ENCODE peak calls at places on chromosomes 11 and 22, in four cellular contexts. L is ACHN, D is RPMI7951, M is posterior cingulate gyrus. W is an unnamed sample.

GRCh38 chr11:41533761-41534160 is 74.3 kb upstream of the LRRC4C start:
- DNase-seq in M (no peak), L (no peak), D (no peak), W (no peak)

GRCh38 chr11:37721485-37721884 is 1123.4 kb upstream of the RAG2 start:
- DNase-seq in L (no peak), D (no peak), M (no peak), W (no peak)

GRCh38 chr11:88415495-88415894 is 78.0 kb upstream of the CTSC start:
- DNase-seq in M (no peak), L (no peak), D (no peak), W (no peak)

GRCh38 chr11:75762885-75763284 is 5.7 kb upstream of the DGAT2 start:
- DNase-seq in M (no peak), L (no peak), D (no peak), W (no peak)

GRCh38 chr11:130653838-130654601 is 205.6 kb downstream of the ADAMTS15 start:
- DNase-seq in D (no peak), L (peak), M (no peak), W (no peak)

GRCh38 chr11:65743928-65744698 is 23.5 kb upstream of the RNASEH2C start:
- DNase-seq in D (peak), M (no peak), L (peak), W (no peak)

GRCh38 chr11:105861225-105861624 is 160.8 kb downstream of the MSANTD4 start:
- DNase-seq in L (peak), M (no peak), D (no peak), W (no peak)

GRCh38 chr11:44627911-44628729 is 62.7 kb downstream of the CD82 start:
- DNase-seq in L (no peak), M (peak), D (peak), W (no peak)

GRCh38 chr11:68213555-68214172 is 568 bp upstream of the KMT5B start:
- DNase-seq in M (peak), L (peak), D (peak), W (no peak)

GRCh38 chr11:86698634-86699033 is 26.2 kb upstream of the ME3 start:
- DNase-seq in D (peak), L (no peak), M (no peak), W (no peak)

GRCh38 chr22:23093090-23093788 is 22.9 kb downstream of the GNAZ start:
- DNase-seq in M (no peak), L (no peak), D (no peak), W (no peak)

GRCh38 chr22:37018815-37019308 is 385 bp downstream of the TST start:
- DNase-seq in M (no peak), D (peak), L (no peak), W (no peak)

GRCh38 chr11:126113515-126113957 is 50.9 kb upstream of the CDON start:
- DNase-seq in M (no peak), D (peak), L (peak), W (no peak)

GRCh38 chr11:78261367-78261766 is 72.6 kb downstream of the USP35 start:
- DNase-seq in L (no peak), M (no peak), D (no peak), W (no peak)

GRCh38 chr11:106668147-106668546 is 350.1 kb downstream of the GUCY1A2 start:
- DNase-seq in M (no peak), L (no peak), D (peak), W (no peak)

GRCh38 chr11:12377824-12378593 is 638 bp downstream of the PARVA start:
- DNase-seq in M (peak), L (peak), D (peak), W (no peak)

GRCh38 chr11:62324738-62325556 is 12.3 kb upstream of the ASRGL1 start:
- DNase-seq in L (peak), D (peak), M (no peak), W (no peak)

GRCh38 chr11:8026982-8027381 is 39.8 kb downstream of the EIF3F start:
- DNase-seq in L (no peak), D (no peak), M (no peak), W (no peak)

GRCh38 chr11:11263238-11264030 is 89.6 kb downstream of the CSNK2A3 start:
- DNase-seq in L (no peak), D (peak), M (no peak), W (peak)

GRCh38 chr11:72425053-72425980 is 9.0 kb downstream of the CLPB start:
- DNase-seq in M (no peak), D (no peak), L (no peak), W (no peak)

GRCh38 chr22:20031732-20032406 is 11.0 kb downstream of the TANGO2 start:
- DNase-seq in L (no peak), M (no peak), D (no peak), W (no peak)

GRCh38 chr22:32079110-32080089 is 36.3 kb downstream of the SLC5A1 start:
- DNase-seq in D (peak), L (peak), M (no peak), W (no peak)